ENCODE peak calls at places on chromosome 14, in four cellular contexts. One of them, this sample, is unnamed.

GRCh38 chr14:32588448-32589320 is 259.6 kb downstream of the AKAP6 start:
- DNase-seq in IMR-90: peak
- DNase-seq in fibroblast of lung: peak
- DNase-seq in WERI-Rb-1: peak
- DNase-seq in this sample: peak

GRCh38 chr14:95206534-95206933 is 49.2 kb upstream of the DICER1 start:
- DNase-seq in IMR-90: no peak
- DNase-seq in WERI-Rb-1: no peak
- DNase-seq in fibroblast of lung: peak
- DNase-seq in this sample: peak

GRCh38 chr14:104105071-104105821 is 19.7 kb downstream of the ASPG start:
- DNase-seq in IMR-90: no peak
- DNase-seq in WERI-Rb-1: peak
- DNase-seq in fibroblast of lung: no peak
- DNase-seq in this sample: no peak

GRCh38 chr14:100695423-100695738 is 31.3 kb upstream of the DLK1 start:
- DNase-seq in fibroblast of lung: no peak
- DNase-seq in IMR-90: no peak
- DNase-seq in WERI-Rb-1: no peak
- DNase-seq in this sample: peak

GRCh38 chr14:81366884-81367283 is 33.2 kb downstream of the STON2 start:
- DNase-seq in IMR-90: no peak
- DNase-seq in fibroblast of lung: no peak
- DNase-seq in WERI-Rb-1: no peak
- DNase-seq in this sample: no peak

GRCh38 chr14:73245401-73246325 is 8.4 kb downstream of the PAPLN start:
- DNase-seq in fibroblast of lung: peak
- DNase-seq in IMR-90: no peak
- DNase-seq in WERI-Rb-1: no peak
- DNase-seq in this sample: peak

GRCh38 chr14:44029933-44030332 is 477.1 kb downstream of the FSCB start:
- DNase-seq in WERI-Rb-1: no peak
- DNase-seq in fibroblast of lung: no peak
- DNase-seq in IMR-90: no peak
- DNase-seq in this sample: peak

GRCh38 chr14:102474934-102475333 is 34.6 kb downstream of the ANKRD9 start:
- DNase-seq in fibroblast of lung: peak
- DNase-seq in WERI-Rb-1: no peak
- DNase-seq in IMR-90: peak
- DNase-seq in this sample: no peak

GRCh38 chr14:104876251-104876699 is 11.2 kb downstream of the CEP170B start:
- DNase-seq in WERI-Rb-1: peak
- DNase-seq in IMR-90: peak
- DNase-seq in fibroblast of lung: no peak
- DNase-seq in this sample: peak

GRCh38 chr14:102917469-102918211 is 4.8 kb upstream of the AMN start:
- DNase-seq in WERI-Rb-1: peak
- DNase-seq in IMR-90: peak
- DNase-seq in fibroblast of lung: peak
- DNase-seq in this sample: peak

GRCh38 chr14:100837812-100838170 is 11.9 kb downstream of the MEG3 start:
- DNase-seq in fibroblast of lung: no peak
- DNase-seq in WERI-Rb-1: no peak
- DNase-seq in IMR-90: no peak
- DNase-seq in this sample: no peak

GRCh38 chr14:73717998-73718741 is 4.0 kb upstream of the PNMA1 start:
- DNase-seq in IMR-90: peak
- DNase-seq in fibroblast of lung: peak
- DNase-seq in WERI-Rb-1: no peak
- DNase-seq in this sample: no peak

GRCh38 chr14:32190713-32191112 is 11.1 kb upstream of the RNU6-7 start:
- DNase-seq in fibroblast of lung: peak
- DNase-seq in IMR-90: no peak
- DNase-seq in WERI-Rb-1: no peak
- DNase-seq in this sample: no peak

GRCh38 chr14:73884438-73885190 is 2.0 kb upstream of the ZNF410 start:
- DNase-seq in WERI-Rb-1: no peak
- DNase-seq in fibroblast of lung: no peak
- DNase-seq in IMR-90: no peak
- DNase-seq in this sample: no peak

GRCh38 chr14:99415496-99416281 is 65.0 kb downstream of the SETD3 start:
- DNase-seq in WERI-Rb-1: peak
- DNase-seq in IMR-90: peak
- DNase-seq in fibroblast of lung: peak
- DNase-seq in this sample: peak

GRCh38 chr14:74350944-74351323 is 2.7 kb downstream of the VRTN start:
- DNase-seq in fibroblast of lung: no peak
- DNase-seq in IMR-90: no peak
- DNase-seq in WERI-Rb-1: no peak
- DNase-seq in this sample: no peak

GRCh38 chr14:51939727-51940126 is 49.6 kb upstream of the RTRAF start:
- DNase-seq in WERI-Rb-1: no peak
- DNase-seq in IMR-90: peak
- DNase-seq in fibroblast of lung: peak
- DNase-seq in this sample: peak

GRCh38 chr14:96069421-96069820 is 30.3 kb downstream of the C14orf132 start:
- DNase-seq in WERI-Rb-1: no peak
- DNase-seq in IMR-90: no peak
- DNase-seq in fibroblast of lung: no peak
- DNase-seq in this sample: no peak

GRCh38 chr14:28061006-28061405 is 705.6 kb upstream of the FOXG1 start:
- DNase-seq in fibroblast of lung: peak
- DNase-seq in IMR-90: no peak
- DNase-seq in WERI-Rb-1: no peak
- DNase-seq in this sample: no peak

GRCh38 chr14:53478174-53478573 is 325.1 kb upstream of the DDHD1 start:
- DNase-seq in WERI-Rb-1: no peak
- DNase-seq in fibroblast of lung: no peak
- DNase-seq in IMR-90: no peak
- DNase-seq in this sample: no peak

GRCh38 chr14:71803539-71804260 is 128.5 kb upstream of the RGS6 start:
- DNase-seq in IMR-90: peak
- DNase-seq in fibroblast of lung: peak
- DNase-seq in WERI-Rb-1: no peak
- DNase-seq in this sample: no peak

GRCh38 chr14:100526057-100526456 is 61.2 kb downstream of the BEGAIN start:
- DNase-seq in fibroblast of lung: no peak
- DNase-seq in IMR-90: no peak
- DNase-seq in WERI-Rb-1: no peak
- DNase-seq in this sample: no peak

GRCh38 chr14:72049462-72049861 is 117.2 kb downstream of the RGS6 start:
- DNase-seq in fibroblast of lung: peak
- DNase-seq in WERI-Rb-1: no peak
- DNase-seq in IMR-90: no peak
- DNase-seq in this sample: no peak

GRCh38 chr14:104976198-104977007 is 1.8 kb downstream of the AHNAK2 start:
- DNase-seq in fibroblast of lung: peak
- DNase-seq in IMR-90: peak
- DNase-seq in WERI-Rb-1: peak
- DNase-seq in this sample: peak

DNA sequence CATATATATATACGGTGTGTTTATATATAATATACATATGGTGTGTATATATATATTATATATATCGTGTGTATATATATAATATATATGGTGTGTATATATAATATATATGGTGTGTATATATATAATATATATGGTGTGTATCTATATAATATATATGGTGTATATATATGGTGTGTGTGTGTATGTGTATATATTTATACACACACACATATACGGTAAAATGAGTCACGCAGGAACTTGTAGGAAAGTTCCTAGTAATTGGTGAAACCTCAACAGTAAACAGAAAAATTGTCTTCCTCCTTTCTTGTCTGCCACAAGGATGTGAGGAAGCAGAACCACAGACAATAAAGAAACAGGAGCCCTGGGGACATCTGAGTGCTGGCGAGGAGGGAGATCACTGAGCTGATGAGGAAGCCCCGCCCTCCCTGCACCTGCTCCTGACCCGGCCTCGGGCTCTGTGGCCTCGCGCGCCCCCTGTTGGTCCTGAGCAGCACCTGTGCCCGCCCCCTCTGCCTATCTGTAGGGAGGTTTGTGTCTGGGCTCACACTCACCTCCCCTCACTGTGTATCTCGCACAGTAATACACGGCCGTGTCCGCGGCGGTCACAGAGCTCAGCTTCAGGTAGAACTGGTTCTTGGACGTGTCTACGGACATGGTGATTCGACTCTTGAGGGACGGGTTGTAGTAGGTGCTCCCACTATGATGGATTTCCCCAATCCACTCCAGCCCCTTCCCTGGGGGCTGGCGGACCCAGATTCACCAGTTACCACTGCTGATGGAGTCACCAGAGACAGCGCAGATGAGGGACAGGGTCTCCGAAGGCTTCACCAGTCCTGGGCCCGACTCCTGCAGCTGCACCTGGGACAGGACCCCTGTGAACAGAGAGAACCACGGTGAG is 1079.4 kb downstream of the TMEM121 start:
- DNase-seq in IMR-90: no peak
- DNase-seq in fibroblast of lung: no peak
- DNase-seq in WERI-Rb-1: peak
- DNase-seq in this sample: no peak
- TF ChIP-seq CTCF in IMR-90: no peak
- TF ChIP-seq CTCF in fibroblast of lung: no peak
- TF ChIP-seq CTCF in WERI-Rb-1: peak
- TF ChIP-seq CTCF in this sample: no peak

DNA sequence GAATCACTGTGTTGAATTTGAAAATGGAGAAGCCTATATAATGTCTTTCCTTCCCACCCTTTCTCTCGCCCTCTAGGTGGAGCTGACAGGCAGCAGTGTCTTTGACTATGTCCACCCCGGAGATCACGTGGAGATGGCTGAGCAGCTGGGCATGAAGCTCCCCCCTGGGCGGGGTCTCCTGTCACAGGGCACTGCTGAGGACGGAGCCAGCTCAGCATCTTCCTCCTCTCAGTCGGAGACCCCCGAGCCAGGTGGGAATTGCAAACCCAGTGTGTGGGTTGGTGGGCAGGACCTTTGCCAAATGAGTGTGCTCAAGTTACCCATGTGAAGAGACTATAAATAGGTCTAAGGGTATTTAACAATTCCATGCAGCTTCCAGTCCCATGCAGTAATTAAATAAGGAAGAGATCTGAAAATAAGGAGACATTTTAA is 274.7 kb downstream of the EGLN3 start:
- DNase-seq in fibroblast of lung: peak
- DNase-seq in IMR-90: no peak
- DNase-seq in WERI-Rb-1: peak
- DNase-seq in this sample: peak
- TF ChIP-seq CTCF in fibroblast of lung: peak
- TF ChIP-seq CTCF in IMR-90: no peak
- TF ChIP-seq CTCF in WERI-Rb-1: peak
- TF ChIP-seq CTCF in this sample: peak

GRCh38 chr14:64040044-64040443 is 187.2 kb downstream of the SYNE2 start:
- DNase-seq in WERI-Rb-1: no peak
- DNase-seq in IMR-90: peak
- DNase-seq in fibroblast of lung: peak
- DNase-seq in this sample: peak
- TF ChIP-seq CTCF in WERI-Rb-1: no peak
- TF ChIP-seq CTCF in IMR-90: peak
- TF ChIP-seq CTCF in fibroblast of lung: peak
- TF ChIP-seq CTCF in this sample: peak

DNA sequence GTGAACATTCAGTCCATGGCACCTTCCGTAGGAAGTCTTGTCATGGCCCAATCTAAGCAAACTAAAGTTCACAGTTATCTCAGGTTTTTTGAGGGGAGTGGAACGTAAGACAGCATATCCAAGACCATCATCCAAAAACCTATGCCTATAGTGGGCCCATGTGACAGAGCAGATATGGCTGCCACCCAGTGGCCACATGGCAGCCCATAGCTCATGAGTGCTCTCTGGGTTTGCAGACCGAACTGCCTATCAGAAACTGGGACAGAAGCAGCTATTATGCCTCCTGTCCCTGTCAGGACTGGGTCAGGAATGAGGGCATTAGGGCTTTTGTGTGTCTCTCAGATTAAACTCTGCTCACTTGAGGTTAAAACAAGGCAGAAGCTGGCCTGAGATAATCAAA is 503.7 kb downstream of the NRXN3 start:
- DNase-seq in WERI-Rb-1: peak
- DNase-seq in fibroblast of lung: no peak
- DNase-seq in IMR-90: no peak
- DNase-seq in this sample: no peak
- TF ChIP-seq CTCF in WERI-Rb-1: peak
- TF ChIP-seq CTCF in fibroblast of lung: no peak
- TF ChIP-seq CTCF in IMR-90: no peak
- TF ChIP-seq CTCF in this sample: no peak

GRCh38 chr14:50059773-50060629 is 56.4 kb downstream of the VCPKMT start:
- DNase-seq in IMR-90: no peak
- DNase-seq in WERI-Rb-1: no peak
- DNase-seq in fibroblast of lung: no peak
- DNase-seq in this sample: no peak

GRCh38 chr14:50063876-50064420 is 52.4 kb downstream of the VCPKMT start:
- DNase-seq in WERI-Rb-1: no peak
- DNase-seq in fibroblast of lung: no peak
- DNase-seq in IMR-90: no peak
- DNase-seq in this sample: no peak

GRCh38 chr14:50062438-50063039 is 53.8 kb downstream of the VCPKMT start:
- DNase-seq in fibroblast of lung: peak
- DNase-seq in WERI-Rb-1: peak
- DNase-seq in IMR-90: peak
- DNase-seq in this sample: peak

GRCh38 chr14:50061664-50062437 is 54.5 kb downstream of the VCPKMT start:
- DNase-seq in IMR-90: peak
- DNase-seq in WERI-Rb-1: no peak
- DNase-seq in fibroblast of lung: peak
- DNase-seq in this sample: peak

DNA sequence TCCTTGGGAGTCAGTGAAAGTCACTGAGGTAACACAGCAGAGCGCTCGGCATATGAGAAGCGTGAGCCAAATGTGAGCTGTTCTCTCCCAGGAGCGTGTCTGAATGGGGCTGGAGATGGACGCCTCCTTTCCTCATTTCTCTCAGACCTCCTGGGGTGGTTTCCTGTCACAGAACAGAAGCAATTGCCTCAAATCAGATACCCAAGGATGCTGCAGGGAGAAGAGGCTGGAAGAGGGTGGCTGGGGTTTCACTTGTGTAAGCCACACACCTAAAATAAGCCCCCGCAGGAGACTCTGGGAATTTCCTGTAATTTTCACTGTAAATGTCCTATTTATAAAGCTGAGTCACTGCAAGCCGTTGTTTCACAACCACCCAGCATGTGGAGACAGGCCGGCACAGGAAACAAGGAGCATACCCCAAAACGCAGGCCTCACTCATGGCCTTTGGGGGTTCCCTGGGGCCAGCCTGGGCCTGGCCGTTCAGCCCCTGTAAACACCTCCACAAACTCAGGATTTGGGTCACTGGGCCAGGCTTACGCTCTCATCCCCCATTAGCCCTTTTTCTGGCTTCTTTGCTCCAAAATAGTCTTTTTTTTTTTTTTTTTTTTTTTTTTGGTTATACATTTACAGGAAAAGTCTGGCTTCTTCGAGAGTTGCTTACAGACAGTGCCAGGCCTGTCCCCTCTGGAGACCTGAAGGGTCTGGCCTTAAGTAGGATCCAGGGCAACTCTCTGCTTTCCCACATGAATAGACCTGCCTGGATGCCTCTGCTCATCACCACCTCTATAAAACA is 55.3 kb downstream of the VCPKMT start:
- DNase-seq in IMR-90: peak
- DNase-seq in WERI-Rb-1: peak
- DNase-seq in fibroblast of lung: peak
- DNase-seq in this sample: peak
- TF ChIP-seq CTCF in IMR-90: no peak
- TF ChIP-seq CTCF in WERI-Rb-1: peak
- TF ChIP-seq CTCF in fibroblast of lung: peak
- TF ChIP-seq CTCF in this sample: peak

GRCh38 chr14:26163761-26164160 is 434.1 kb downstream of the NOVA1 start:
- DNase-seq in IMR-90: peak
- DNase-seq in WERI-Rb-1: peak
- DNase-seq in fibroblast of lung: peak
- DNase-seq in this sample: peak
- TF ChIP-seq CTCF in IMR-90: peak
- TF ChIP-seq CTCF in WERI-Rb-1: peak
- TF ChIP-seq CTCF in fibroblast of lung: peak
- TF ChIP-seq CTCF in this sample: peak